ENCODE peak calls at places on chromosomes 12 and 14, in nine cellular contexts. B, M, H, Z, N, R, L, C and W are unnamed samples.

GRCh38 chr12:91778938-91779400 is 366.7 kb downstream of the BTG1 start:
- DNase-seq in B (peak), M (peak), H (peak), Z (peak), N (no peak), R (no peak), L (peak), C (peak), W (peak)

GRCh38 chr12:22631863-22632463 is 7.0 kb downstream of the ETNK1 start:
- DNase-seq in B (no peak), M (no peak), H (no peak), Z (no peak), N (no peak), R (no peak), L (no peak), C (no peak), W (no peak)

GRCh38 chr12:124486346-124486963 is 81.0 kb downstream of the NCOR2 start:
- DNase-seq in B (no peak), M (no peak), H (no peak), Z (no peak), N (no peak), R (no peak), L (no peak), C (no peak), W (no peak)

GRCh38 chr14:54737132-54737711 is 165.4 kb downstream of the GCH1 start:
- DNase-seq in B (peak), M (peak), H (no peak), Z (no peak), N (no peak), R (no peak), L (no peak), C (peak), W (no peak)

GRCh38 chr14:55086939-55087338 is 35.5 kb downstream of the MAPK1IP1L start:
- DNase-seq in B (no peak), M (no peak), H (no peak), Z (peak), N (no peak), R (no peak), L (no peak), C (no peak), W (no peak)

GRCh38 chr12:76495556-76495955 is 64.0 kb downstream of the OSBPL8 start:
- DNase-seq in B (peak), M (no peak), H (no peak), Z (no peak), N (no peak), R (no peak), L (no peak), C (no peak), W (no peak)

GRCh38 chr12:15886372-15887042 is 4.3 kb downstream of the STRAP start:
- DNase-seq in B (no peak), M (no peak), H (no peak), Z (no peak), N (no peak), R (no peak), L (no peak), C (no peak), W (no peak)

GRCh38 chr12:46676797-46677520 is 148.8 kb downstream of the SLC38A4 start:
- DNase-seq in B (peak), M (peak), H (no peak), Z (no peak), N (no peak), R (no peak), L (no peak), C (no peak), W (no peak)

GRCh38 chr14:64745511-64746041 is 41.4 kb downstream of the PLEKHG3 start:
- DNase-seq in B (no peak), M (no peak), H (no peak), Z (no peak), N (no peak), R (no peak), L (no peak), C (no peak), W (no peak)

GRCh38 chr12:110636516-110636915 is 22.6 kb downstream of the TCTN1 start:
- DNase-seq in B (no peak), M (no peak), H (no peak), Z (no peak), N (no peak), R (no peak), L (no peak), C (no peak), W (peak)

GRCh38 chr14:64704743-64705405 is 650 bp downstream of the PLEKHG3 start:
- DNase-seq in B (no peak), M (no peak), H (peak), Z (no peak), N (peak), R (no peak), L (peak), C (no peak), W (no peak)

GRCh38 chr14:99554184-99554583 is 49.8 kb downstream of the CCDC85C start:
- DNase-seq in B (no peak), M (no peak), H (no peak), Z (no peak), N (peak), R (no peak), L (peak), C (no peak), W (no peak)

GRCh38 chr14:99480856-99481744 is at the start of the genes CCNK and SETD3:
- DNase-seq in B (peak), M (peak), H (peak), Z (peak), N (peak), R (peak), L (peak), C (peak), W (peak)

GRCh38 chr12:104414581-104415305 is 42.0 kb upstream of the CHST11 start:
- DNase-seq in B (no peak), M (peak), H (no peak), Z (no peak), N (no peak), R (peak), L (no peak), C (no peak), W (peak)

GRCh38 chr12:124321040-124321481 is 26.2 kb downstream of the RFLNA start:
- DNase-seq in B (peak), M (peak), H (peak), Z (peak), N (peak), R (peak), L (peak), C (peak), W (peak)

GRCh38 chr12:53101931-53102781 is 1.1 kb upstream of the SOAT2 start:
- DNase-seq in B (no peak), M (no peak), H (no peak), Z (no peak), N (no peak), R (no peak), L (no peak), C (no peak), W (no peak)

GRCh38 chr12:108833757-108834472 is 23.5 kb downstream of the SSH1 start:
- DNase-seq in B (peak), M (no peak), H (peak), Z (no peak), N (no peak), R (no peak), L (no peak), C (no peak), W (no peak)

GRCh38 chr12:50620975-50621360 is 116.2 kb downstream of the DIP2B start:
- DNase-seq in B (peak), M (no peak), H (no peak), Z (no peak), N (no peak), R (no peak), L (no peak), C (no peak), W (no peak)

GRCh38 chr14:30179381-30180130 is 251.9 kb upstream of the PRKD1 start:
- DNase-seq in B (no peak), M (no peak), H (no peak), Z (no peak), N (no peak), R (no peak), L (no peak), C (no peak), W (no peak)

GRCh38 chr14:62592877-62593276 is 452.4 kb downstream of the KCNH5 start:
- DNase-seq in B (peak), M (peak), H (no peak), Z (no peak), N (no peak), R (no peak), L (no peak), C (no peak), W (no peak)

GRCh38 chr12:49903700-49904423 is at the start of gene FAIM2:
- DNase-seq in B (no peak), M (no peak), H (peak), Z (no peak), N (no peak), R (peak), L (no peak), C (no peak), W (no peak)

GRCh38 chr12:15505616-15506015 is 183.3 kb downstream of the PTPRO start:
- DNase-seq in B (no peak), M (no peak), H (no peak), Z (no peak), N (no peak), R (no peak), L (no peak), C (no peak), W (no peak)

GRCh38 chr14:72515779-72516770 is 377.8 kb downstream of the DPF3 start:
- DNase-seq in B (no peak), M (no peak), H (peak), Z (no peak), N (no peak), R (no peak), L (no peak), C (peak), W (no peak)

GRCh38 chr12:131716282-131716681 is 5.4 kb downstream of the SFSWAP start:
- DNase-seq in B (no peak), M (no peak), H (no peak), Z (no peak), N (no peak), R (no peak), L (no peak), C (no peak), W (no peak)

GRCh38 chr14:55297611-55298323 is 26.5 kb downstream of the FBXO34 start:
- DNase-seq in B (peak), M (peak), H (no peak), Z (no peak), N (peak), R (no peak), L (peak), C (no peak), W (peak)

GRCh38 chr12:96197503-96198272 is 3.5 kb downstream of the ELK3 start:
- DNase-seq in B (peak), M (peak), H (no peak), Z (no peak), N (no peak), R (no peak), L (no peak), C (peak), W (no peak)

GRCh38 chr12:78241472-78241871 is 410.8 kb downstream of the NAV3 start:
- DNase-seq in B (no peak), M (no peak), H (no peak), Z (no peak), N (no peak), R (no peak), L (no peak), C (no peak), W (no peak)

GRCh38 chr12:25023808-25024207 is 74.9 kb upstream of the BCAT1 start:
- DNase-seq in B (no peak), M (no peak), H (no peak), Z (no peak), N (no peak), R (no peak), L (no peak), C (no peak), W (no peak)

GRCh38 chr12:42141981-42142606 is 2.6 kb downstream of the GXYLT1 start:
- DNase-seq in B (no peak), M (no peak), H (no peak), Z (no peak), N (no peak), R (no peak), L (no peak), C (no peak), W (no peak)

DNA sequence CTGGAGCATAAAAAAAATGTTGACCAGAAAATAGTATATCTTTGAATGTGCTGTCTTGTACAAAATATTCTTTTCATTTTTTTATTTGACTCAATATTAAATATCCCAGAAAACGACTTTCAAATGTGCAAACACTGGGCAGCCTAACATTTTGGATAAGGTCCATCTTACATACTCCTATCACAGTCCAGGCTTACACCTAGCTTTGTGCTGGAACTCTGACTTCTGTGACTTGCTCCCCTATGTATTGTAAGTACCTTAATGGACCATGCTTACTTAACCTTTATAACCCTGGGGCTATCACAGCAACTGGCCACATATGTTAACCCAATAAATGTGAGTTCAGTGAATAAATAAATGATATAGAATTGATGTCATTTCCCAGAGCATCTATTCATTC is 7.6 kb upstream of the EIF2S3B start:
- DNase-seq in B (no peak), M (no peak), H (no peak), Z (no peak), N (no peak), R (no peak), L (no peak), C (no peak), W (no peak)
- TF ChIP-seq CTCF in B (no peak), M (no peak), H (no peak), Z (no peak), N (no peak), R (no peak), L (no peak), C (no peak), W (no peak)

DNA sequence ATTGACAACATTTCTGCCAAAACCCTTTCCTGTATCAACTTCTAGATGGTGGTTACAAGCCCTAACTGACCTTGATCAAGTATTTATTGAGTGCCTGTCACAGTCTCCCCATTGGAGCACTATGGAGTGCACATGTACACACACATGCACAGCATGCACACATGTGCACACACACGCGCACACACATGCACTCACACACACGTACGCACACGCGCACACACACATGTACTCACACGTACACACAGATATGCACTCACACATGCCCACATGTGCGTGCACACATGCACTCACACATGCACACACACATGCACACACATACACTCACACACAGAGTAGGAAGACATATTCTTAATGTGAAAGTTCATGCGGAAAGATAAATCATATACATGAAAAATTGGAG is 43.7 kb downstream of the MYRFL start:
- DNase-seq in B (no peak), M (no peak), H (no peak), Z (no peak), N (no peak), R (no peak), L (no peak), C (no peak), W (no peak)
- TF ChIP-seq CTCF in B (no peak), M (no peak), H (no peak), Z (no peak), N (no peak), R (no peak), L (no peak), C (no peak), W (no peak)

GRCh38 chr14:52071675-52072074 is 2.8 kb upstream of the NID2 start:
- DNase-seq in B (no peak), M (no peak), H (no peak), Z (no peak), N (no peak), R (no peak), L (no peak), C (no peak), W (no peak)
- TF ChIP-seq CTCF in B (no peak), M (no peak), H (peak), Z (no peak), N (no peak), R (no peak), L (no peak), C (peak), W (no peak)

GRCh38 chr14:81394739-81395138 is 5.4 kb downstream of the STON2 start:
- DNase-seq in B (no peak), M (no peak), H (no peak), Z (no peak), N (no peak), R (no peak), L (no peak), C (no peak), W (no peak)

GRCh38 chr14:81392976-81393643 is 7.0 kb downstream of the STON2 start:
- DNase-seq in B (no peak), M (no peak), H (no peak), Z (no peak), N (no peak), R (no peak), L (no peak), C (no peak), W (no peak)

GRCh38 chr14:81388236-81388801 is 11.8 kb downstream of the STON2 start:
- DNase-seq in B (no peak), M (no peak), H (no peak), Z (no peak), N (no peak), R (no peak), L (no peak), C (no peak), W (no peak)

GRCh38 chr14:81390706-81391105 is 9.4 kb downstream of the STON2 start:
- DNase-seq in B (no peak), M (no peak), H (no peak), Z (no peak), N (no peak), R (no peak), L (no peak), C (no peak), W (no peak)

DNA sequence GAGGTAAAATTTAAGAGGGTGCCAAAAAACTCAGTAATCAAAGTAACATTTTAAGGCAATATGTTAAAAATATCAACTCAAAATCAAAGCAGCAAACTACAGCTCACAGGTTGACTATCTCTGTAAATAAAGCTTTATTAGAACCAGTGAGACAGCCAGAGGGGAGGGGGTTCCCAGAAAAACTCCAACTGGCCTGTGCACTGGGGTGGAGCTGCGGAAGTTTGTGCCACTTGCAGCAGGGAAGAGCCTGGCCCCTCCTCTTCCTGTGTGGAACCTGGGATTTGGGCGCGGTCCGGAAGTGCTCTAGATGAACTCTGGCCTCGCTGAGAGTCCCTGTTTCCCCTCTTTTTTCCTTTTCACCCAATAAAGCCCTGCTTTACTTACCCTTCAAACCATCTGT is 8.1 kb downstream of the STON2 start:
- DNase-seq in B (no peak), M (no peak), H (no peak), Z (no peak), N (no peak), R (no peak), L (no peak), C (no peak), W (no peak)
- TF ChIP-seq CTCF in B (no peak), M (no peak), H (no peak), Z (no peak), N (no peak), R (no peak), L (no peak), C (no peak), W (no peak)

GRCh38 chr14:23446291-23446851 is 10.9 kb upstream of the MYH7 start:
- DNase-seq in B (no peak), M (no peak), H (no peak), Z (no peak), N (no peak), R (no peak), L (no peak), C (no peak), W (no peak)
- TF ChIP-seq CTCF in B (no peak), M (no peak), H (no peak), Z (no peak), N (no peak), R (no peak), L (no peak), C (no peak), W (no peak)

DNA sequence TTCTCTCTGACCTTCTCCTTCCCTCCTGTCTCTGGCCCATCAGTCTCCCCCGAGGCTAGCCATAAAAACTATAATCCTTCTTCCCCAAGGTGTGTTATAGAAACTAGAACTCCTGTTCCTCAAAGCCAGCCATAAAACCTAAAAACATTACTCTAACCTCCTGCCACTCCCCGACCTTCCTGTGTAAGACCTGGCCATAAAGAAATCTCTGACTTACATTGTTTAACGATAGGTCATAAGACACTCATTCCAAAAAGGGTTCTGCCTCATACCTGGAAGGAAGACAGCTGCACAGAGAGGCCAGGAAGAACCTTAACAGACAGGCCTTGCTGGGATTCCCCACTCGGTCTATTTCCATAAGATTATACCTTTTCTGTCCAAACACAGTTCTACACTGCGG is 70.9 kb upstream of the EEA1 start:
- DNase-seq in B (peak), M (no peak), H (no peak), Z (no peak), N (no peak), R (no peak), L (no peak), C (no peak), W (no peak)
- TF ChIP-seq CTCF in B (no peak), M (no peak), H (no peak), Z (no peak), N (no peak), R (no peak), L (no peak), C (no peak), W (no peak)

DNA sequence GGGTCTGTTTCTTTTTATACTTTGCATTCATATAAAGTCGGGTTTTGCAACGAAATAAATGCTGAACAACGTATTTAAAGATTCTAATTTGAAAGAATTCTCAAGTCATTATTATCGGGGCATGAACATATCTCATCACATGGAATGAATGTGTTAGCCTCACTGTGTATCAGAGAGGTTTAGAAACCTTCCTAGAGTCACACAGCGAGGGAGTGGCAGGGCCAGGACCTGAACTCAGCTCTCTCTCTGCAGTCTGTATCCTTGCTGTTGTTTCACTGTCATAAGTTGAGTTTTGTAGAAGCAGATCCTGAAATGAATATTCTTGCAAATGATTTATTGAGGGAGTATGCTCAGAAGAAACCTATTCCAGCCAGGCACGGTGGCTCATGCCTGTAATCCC is 209.2 kb upstream of the NOS1 start:
- DNase-seq in B (no peak), M (no peak), H (no peak), Z (no peak), N (no peak), R (no peak), L (no peak), C (no peak), W (no peak)
- TF ChIP-seq CTCF in B (no peak), M (no peak), H (no peak), Z (no peak), N (no peak), R (no peak), L (no peak), C (no peak), W (no peak)